ENCODE peak calls at places on chromosome 9, in seven cellular contexts. One of them, this sample, is unnamed.

GRCh38 chr9:76576344-76576743 is 117.4 kb downstream of the GCNT1 start:
- ATAC-seq in Right ventricle myocardium superior: peak
- ATAC-seq in activated CD4-positive, alpha-beta T cell treated with anti-CD3 and anti-CD28 coated beads for 36 hours: peak
- ATAC-seq in A549: no peak
- ATAC-seq in Panc1: no peak
- ATAC-seq in heart right ventricle: peak
- ATAC-seq in activated naive CD4-positive, alpha-beta T cell treated with anti-CD3 and anti-CD28 coated beads, Interleukin-2, amount 50 U/mL, for 72 hours: peak
- ATAC-seq in this sample: peak

GRCh38 chr9:89603629-89604462 is 966 bp upstream of the GADD45G start:
- ATAC-seq in A549: peak
- ATAC-seq in Right ventricle myocardium superior: peak
- ATAC-seq in activated naive CD4-positive, alpha-beta T cell treated with anti-CD3 and anti-CD28 coated beads, Interleukin-2, amount 50 U/mL, for 72 hours: peak
- ATAC-seq in activated CD4-positive, alpha-beta T cell treated with anti-CD3 and anti-CD28 coated beads for 36 hours: no peak
- ATAC-seq in heart right ventricle: peak
- ATAC-seq in Panc1: peak
- ATAC-seq in this sample: no peak

GRCh38 chr9:77759391-77759790 is 111.3 kb upstream of the GNA14 start:
- ATAC-seq in Right ventricle myocardium superior: no peak
- ATAC-seq in heart right ventricle: no peak
- ATAC-seq in Panc1: no peak
- ATAC-seq in A549: peak
- ATAC-seq in activated CD4-positive, alpha-beta T cell treated with anti-CD3 and anti-CD28 coated beads for 36 hours: no peak
- ATAC-seq in activated naive CD4-positive, alpha-beta T cell treated with anti-CD3 and anti-CD28 coated beads, Interleukin-2, amount 50 U/mL, for 72 hours: no peak
- ATAC-seq in this sample: no peak

GRCh38 chr9:132150256-132150655 is 11.6 kb upstream of the NTNG2 start:
- ATAC-seq in activated CD4-positive, alpha-beta T cell treated with anti-CD3 and anti-CD28 coated beads for 36 hours: no peak
- ATAC-seq in Panc1: no peak
- ATAC-seq in activated naive CD4-positive, alpha-beta T cell treated with anti-CD3 and anti-CD28 coated beads, Interleukin-2, amount 50 U/mL, for 72 hours: no peak
- ATAC-seq in Right ventricle myocardium superior: peak
- ATAC-seq in A549: peak
- ATAC-seq in heart right ventricle: peak
- ATAC-seq in this sample: no peak

GRCh38 chr9:91623004-91623403 is 199.4 kb upstream of the NFIL3 start:
- ATAC-seq in activated CD4-positive, alpha-beta T cell treated with anti-CD3 and anti-CD28 coated beads for 36 hours: peak
- ATAC-seq in heart right ventricle: no peak
- ATAC-seq in Panc1: no peak
- ATAC-seq in Right ventricle myocardium superior: no peak
- ATAC-seq in A549: no peak
- ATAC-seq in activated naive CD4-positive, alpha-beta T cell treated with anti-CD3 and anti-CD28 coated beads, Interleukin-2, amount 50 U/mL, for 72 hours: peak
- ATAC-seq in this sample: peak

GRCh38 chr9:137116728-137117127 is 2.2 kb upstream of the DPP7 start:
- ATAC-seq in Right ventricle myocardium superior: peak
- ATAC-seq in A549: no peak
- ATAC-seq in heart right ventricle: no peak
- ATAC-seq in Panc1: no peak
- ATAC-seq in activated CD4-positive, alpha-beta T cell treated with anti-CD3 and anti-CD28 coated beads for 36 hours: no peak
- ATAC-seq in activated naive CD4-positive, alpha-beta T cell treated with anti-CD3 and anti-CD28 coated beads, Interleukin-2, amount 50 U/mL, for 72 hours: no peak
- ATAC-seq in this sample: no peak

GRCh38 chr9:115202960-115203751 is 85.2 kb upstream of the TNC start:
- ATAC-seq in Panc1: no peak
- ATAC-seq in Right ventricle myocardium superior: peak
- ATAC-seq in A549: no peak
- ATAC-seq in activated naive CD4-positive, alpha-beta T cell treated with anti-CD3 and anti-CD28 coated beads, Interleukin-2, amount 50 U/mL, for 72 hours: no peak
- ATAC-seq in heart right ventricle: peak
- ATAC-seq in activated CD4-positive, alpha-beta T cell treated with anti-CD3 and anti-CD28 coated beads for 36 hours: no peak
- ATAC-seq in this sample: no peak

GRCh38 chr9:17222932-17223331 is 88.1 kb downstream of the CNTLN start:
- ATAC-seq in Panc1: no peak
- ATAC-seq in activated naive CD4-positive, alpha-beta T cell treated with anti-CD3 and anti-CD28 coated beads, Interleukin-2, amount 50 U/mL, for 72 hours: no peak
- ATAC-seq in A549: no peak
- ATAC-seq in heart right ventricle: no peak
- ATAC-seq in activated CD4-positive, alpha-beta T cell treated with anti-CD3 and anti-CD28 coated beads for 36 hours: no peak
- ATAC-seq in Right ventricle myocardium superior: no peak
- ATAC-seq in this sample: no peak

GRCh38 chr9:128361296-128361980 is 9.7 kb upstream of the URM1 start:
- ATAC-seq in Panc1: peak
- ATAC-seq in activated naive CD4-positive, alpha-beta T cell treated with anti-CD3 and anti-CD28 coated beads, Interleukin-2, amount 50 U/mL, for 72 hours: peak
- ATAC-seq in activated CD4-positive, alpha-beta T cell treated with anti-CD3 and anti-CD28 coated beads for 36 hours: no peak
- ATAC-seq in A549: peak
- ATAC-seq in Right ventricle myocardium superior: peak
- ATAC-seq in heart right ventricle: peak
- ATAC-seq in this sample: peak

GRCh38 chr9:108150736-108151135 is 661.2 kb upstream of the KLF4 start:
- ATAC-seq in activated naive CD4-positive, alpha-beta T cell treated with anti-CD3 and anti-CD28 coated beads, Interleukin-2, amount 50 U/mL, for 72 hours: no peak
- ATAC-seq in heart right ventricle: peak
- ATAC-seq in A549: no peak
- ATAC-seq in Panc1: no peak
- ATAC-seq in activated CD4-positive, alpha-beta T cell treated with anti-CD3 and anti-CD28 coated beads for 36 hours: no peak
- ATAC-seq in Right ventricle myocardium superior: peak
- ATAC-seq in this sample: no peak

GRCh38 chr9:96522371-96522770 is 72.4 kb downstream of the HABP4 start:
- ATAC-seq in A549: no peak
- ATAC-seq in Right ventricle myocardium superior: no peak
- ATAC-seq in activated CD4-positive, alpha-beta T cell treated with anti-CD3 and anti-CD28 coated beads for 36 hours: no peak
- ATAC-seq in Panc1: no peak
- ATAC-seq in activated naive CD4-positive, alpha-beta T cell treated with anti-CD3 and anti-CD28 coated beads, Interleukin-2, amount 50 U/mL, for 72 hours: no peak
- ATAC-seq in heart right ventricle: no peak
- ATAC-seq in this sample: no peak

GRCh38 chr9:10059044-10059443 is 553.8 kb downstream of the PTPRD start:
- ATAC-seq in activated naive CD4-positive, alpha-beta T cell treated with anti-CD3 and anti-CD28 coated beads, Interleukin-2, amount 50 U/mL, for 72 hours: no peak
- ATAC-seq in activated CD4-positive, alpha-beta T cell treated with anti-CD3 and anti-CD28 coated beads for 36 hours: no peak
- ATAC-seq in heart right ventricle: no peak
- ATAC-seq in A549: no peak
- ATAC-seq in Right ventricle myocardium superior: peak
- ATAC-seq in Panc1: no peak
- ATAC-seq in this sample: no peak

GRCh38 chr9:113349434-113350337 is at the start of gene BSPRY:
- ATAC-seq in A549: peak
- ATAC-seq in heart right ventricle: peak
- ATAC-seq in activated CD4-positive, alpha-beta T cell treated with anti-CD3 and anti-CD28 coated beads for 36 hours: peak
- ATAC-seq in Right ventricle myocardium superior: peak
- ATAC-seq in Panc1: peak
- ATAC-seq in activated naive CD4-positive, alpha-beta T cell treated with anti-CD3 and anti-CD28 coated beads, Interleukin-2, amount 50 U/mL, for 72 hours: peak
- ATAC-seq in this sample: peak

GRCh38 chr9:78601957-78602565 is 305.1 kb downstream of the PSAT1 start:
- ATAC-seq in Right ventricle myocardium superior: no peak
- ATAC-seq in A549: peak
- ATAC-seq in activated naive CD4-positive, alpha-beta T cell treated with anti-CD3 and anti-CD28 coated beads, Interleukin-2, amount 50 U/mL, for 72 hours: no peak
- ATAC-seq in heart right ventricle: no peak
- ATAC-seq in activated CD4-positive, alpha-beta T cell treated with anti-CD3 and anti-CD28 coated beads for 36 hours: no peak
- ATAC-seq in Panc1: no peak
- ATAC-seq in this sample: no peak

GRCh38 chr9:136399176-136400037 is 563 bp downstream of the SNAPC4 start:
- ATAC-seq in activated naive CD4-positive, alpha-beta T cell treated with anti-CD3 and anti-CD28 coated beads, Interleukin-2, amount 50 U/mL, for 72 hours: peak
- ATAC-seq in Panc1: peak
- ATAC-seq in Right ventricle myocardium superior: peak
- ATAC-seq in heart right ventricle: peak
- ATAC-seq in activated CD4-positive, alpha-beta T cell treated with anti-CD3 and anti-CD28 coated beads for 36 hours: peak
- ATAC-seq in A549: peak
- ATAC-seq in this sample: peak

GRCh38 chr9:96884443-96884842 is 30.1 kb upstream of the ZNF782 start:
- ATAC-seq in activated naive CD4-positive, alpha-beta T cell treated with anti-CD3 and anti-CD28 coated beads, Interleukin-2, amount 50 U/mL, for 72 hours: peak
- ATAC-seq in Right ventricle myocardium superior: no peak
- ATAC-seq in heart right ventricle: peak
- ATAC-seq in activated CD4-positive, alpha-beta T cell treated with anti-CD3 and anti-CD28 coated beads for 36 hours: peak
- ATAC-seq in Panc1: peak
- ATAC-seq in A549: peak
- ATAC-seq in this sample: peak

GRCh38 chr9:134391319-134392231 is 65.3 kb downstream of the RXRA start:
- ATAC-seq in activated CD4-positive, alpha-beta T cell treated with anti-CD3 and anti-CD28 coated beads for 36 hours: peak
- ATAC-seq in activated naive CD4-positive, alpha-beta T cell treated with anti-CD3 and anti-CD28 coated beads, Interleukin-2, amount 50 U/mL, for 72 hours: peak
- ATAC-seq in Panc1: no peak
- ATAC-seq in Right ventricle myocardium superior: no peak
- ATAC-seq in heart right ventricle: no peak
- ATAC-seq in A549: no peak
- ATAC-seq in this sample: peak

GRCh38 chr9:136985853-136986252 is 3.1 kb downstream of the LCNL1 start:
- ATAC-seq in Right ventricle myocardium superior: no peak
- ATAC-seq in heart right ventricle: no peak
- ATAC-seq in activated naive CD4-positive, alpha-beta T cell treated with anti-CD3 and anti-CD28 coated beads, Interleukin-2, amount 50 U/mL, for 72 hours: no peak
- ATAC-seq in Panc1: no peak
- ATAC-seq in A549: no peak
- ATAC-seq in activated CD4-positive, alpha-beta T cell treated with anti-CD3 and anti-CD28 coated beads for 36 hours: no peak
- ATAC-seq in this sample: no peak

GRCh38 chr9:96168882-96169281 is 133.1 kb downstream of the HSD17B3 start:
- ATAC-seq in A549: peak
- ATAC-seq in heart right ventricle: no peak
- ATAC-seq in Panc1: no peak
- ATAC-seq in activated CD4-positive, alpha-beta T cell treated with anti-CD3 and anti-CD28 coated beads for 36 hours: no peak
- ATAC-seq in activated naive CD4-positive, alpha-beta T cell treated with anti-CD3 and anti-CD28 coated beads, Interleukin-2, amount 50 U/mL, for 72 hours: no peak
- ATAC-seq in Right ventricle myocardium superior: no peak
- ATAC-seq in this sample: no peak

This sample was measured in activated T-helper 17 cell treated with anti-CD3 and anti-CD28 coated beads, Interleukin-2, amount 50 U/mL, for 72 hours.